ENCODE peak calls at places on chromosomes 13 and 19, in eight cellular contexts. One of them, this sample, is unnamed.

GRCh38 chr19:31146546-31147183 is 202.6 kb downstream of the TSHZ3 start:
- DNase-seq in skeletal muscle cell: no peak
- DNase-seq in adrenal gland: no peak
- DNase-seq in foreskin fibroblast: no peak
- DNase-seq in naive B cell: no peak
- DNase-seq in osteocyte: no peak
- DNase-seq in CD8-positive, alpha-beta T cell: no peak
- DNase-seq in Jurkat, Clone E6-1: no peak
- DNase-seq in this sample: no peak

GRCh38 chr19:778910-779653 is 18.2 kb upstream of the PTBP1 start:
- DNase-seq in osteocyte: peak
- DNase-seq in Jurkat, Clone E6-1: no peak
- DNase-seq in adrenal gland: peak
- DNase-seq in CD8-positive, alpha-beta T cell: no peak
- DNase-seq in skeletal muscle cell: peak
- DNase-seq in naive B cell: no peak
- DNase-seq in foreskin fibroblast: peak
- DNase-seq in this sample: peak

GRCh38 chr13:39603424-39603947 is 493 bp upstream of the LHFPL6 start:
- DNase-seq in Jurkat, Clone E6-1: no peak
- DNase-seq in CD8-positive, alpha-beta T cell: no peak
- DNase-seq in naive B cell: no peak
- DNase-seq in osteocyte: no peak
- DNase-seq in foreskin fibroblast: peak
- DNase-seq in adrenal gland: peak
- DNase-seq in skeletal muscle cell: no peak
- DNase-seq in this sample: no peak

GRCh38 chr13:41428155-41428554 is 29.2 kb upstream of the RGCC start:
- DNase-seq in adrenal gland: no peak
- DNase-seq in naive B cell: peak
- DNase-seq in Jurkat, Clone E6-1: no peak
- DNase-seq in foreskin fibroblast: no peak
- DNase-seq in skeletal muscle cell: no peak
- DNase-seq in CD8-positive, alpha-beta T cell: peak
- DNase-seq in osteocyte: peak
- DNase-seq in this sample: no peak

GRCh38 chr13:25943666-25944065 is 108.2 kb downstream of the SHISA2 start:
- DNase-seq in adrenal gland: no peak
- DNase-seq in skeletal muscle cell: peak
- DNase-seq in Jurkat, Clone E6-1: no peak
- DNase-seq in CD8-positive, alpha-beta T cell: no peak
- DNase-seq in osteocyte: peak
- DNase-seq in foreskin fibroblast: peak
- DNase-seq in naive B cell: no peak
- DNase-seq in this sample: peak

GRCh38 chr13:73293902-73294523 is 235.2 kb downstream of the KLF5 start:
- DNase-seq in skeletal muscle cell: no peak
- DNase-seq in naive B cell: no peak
- DNase-seq in CD8-positive, alpha-beta T cell: no peak
- DNase-seq in Jurkat, Clone E6-1: no peak
- DNase-seq in foreskin fibroblast: no peak
- DNase-seq in adrenal gland: no peak
- DNase-seq in osteocyte: no peak
- DNase-seq in this sample: no peak

GRCh38 chr19:3463039-3463958 is 17.0 kb downstream of the SMIM24 start:
- DNase-seq in CD8-positive, alpha-beta T cell: no peak
- DNase-seq in osteocyte: no peak
- DNase-seq in adrenal gland: no peak
- DNase-seq in Jurkat, Clone E6-1: no peak
- DNase-seq in naive B cell: no peak
- DNase-seq in skeletal muscle cell: no peak
- DNase-seq in foreskin fibroblast: no peak
- DNase-seq in this sample: no peak

GRCh38 chr13:110017379-110017778 is 231.0 kb upstream of the IRS2 start:
- DNase-seq in Jurkat, Clone E6-1: no peak
- DNase-seq in skeletal muscle cell: peak
- DNase-seq in osteocyte: no peak
- DNase-seq in naive B cell: no peak
- DNase-seq in CD8-positive, alpha-beta T cell: no peak
- DNase-seq in foreskin fibroblast: peak
- DNase-seq in adrenal gland: no peak
- DNase-seq in this sample: peak

GRCh38 chr13:93146584-93147292 is 79.9 kb upstream of the GPC6 start:
- DNase-seq in naive B cell: no peak
- DNase-seq in osteocyte: no peak
- DNase-seq in skeletal muscle cell: peak
- DNase-seq in foreskin fibroblast: peak
- DNase-seq in adrenal gland: no peak
- DNase-seq in CD8-positive, alpha-beta T cell: no peak
- DNase-seq in Jurkat, Clone E6-1: no peak
- DNase-seq in this sample: peak

GRCh38 chr13:114020750-114021463 is 47.0 kb upstream of the C13orf46 start:
- DNase-seq in CD8-positive, alpha-beta T cell: no peak
- DNase-seq in naive B cell: no peak
- DNase-seq in adrenal gland: no peak
- DNase-seq in foreskin fibroblast: no peak
- DNase-seq in skeletal muscle cell: no peak
- DNase-seq in Jurkat, Clone E6-1: no peak
- DNase-seq in osteocyte: no peak
- DNase-seq in this sample: no peak

GRCh38 chr19:4976412-4977298 is 7.7 kb downstream of the KDM4B start:
- DNase-seq in naive B cell: peak
- DNase-seq in osteocyte: no peak
- DNase-seq in skeletal muscle cell: peak
- DNase-seq in Jurkat, Clone E6-1: no peak
- DNase-seq in foreskin fibroblast: peak
- DNase-seq in CD8-positive, alpha-beta T cell: no peak
- DNase-seq in adrenal gland: peak
- DNase-seq in this sample: peak

GRCh38 chr13:93218583-93218982 is 8.0 kb upstream of the GPC6 start:
- DNase-seq in foreskin fibroblast: peak
- DNase-seq in osteocyte: no peak
- DNase-seq in adrenal gland: no peak
- DNase-seq in Jurkat, Clone E6-1: no peak
- DNase-seq in naive B cell: no peak
- DNase-seq in skeletal muscle cell: no peak
- DNase-seq in CD8-positive, alpha-beta T cell: no peak
- DNase-seq in this sample: no peak

GRCh38 chr13:41645313-41645712 is 188.0 kb downstream of the RGCC start:
- DNase-seq in skeletal muscle cell: peak
- DNase-seq in osteocyte: no peak
- DNase-seq in adrenal gland: peak
- DNase-seq in CD8-positive, alpha-beta T cell: no peak
- DNase-seq in Jurkat, Clone E6-1: no peak
- DNase-seq in naive B cell: no peak
- DNase-seq in foreskin fibroblast: peak
- DNase-seq in this sample: peak

GRCh38 chr13:109750376-109750775 is 36.0 kb downstream of the IRS2 start:
- DNase-seq in osteocyte: no peak
- DNase-seq in foreskin fibroblast: no peak
- DNase-seq in Jurkat, Clone E6-1: no peak
- DNase-seq in skeletal muscle cell: no peak
- DNase-seq in adrenal gland: no peak
- DNase-seq in CD8-positive, alpha-beta T cell: no peak
- DNase-seq in naive B cell: no peak
- DNase-seq in this sample: no peak

GRCh38 chr19:1618157-1619093 is 13.2 kb upstream of the UQCR11 start:
- DNase-seq in Jurkat, Clone E6-1: no peak
- DNase-seq in naive B cell: no peak
- DNase-seq in CD8-positive, alpha-beta T cell: peak
- DNase-seq in adrenal gland: peak
- DNase-seq in skeletal muscle cell: no peak
- DNase-seq in foreskin fibroblast: peak
- DNase-seq in osteocyte: no peak
- DNase-seq in this sample: no peak

GRCh38 chr19:48043675-48044258 is at the start of gene CABP5:
- DNase-seq in Jurkat, Clone E6-1: no peak
- DNase-seq in osteocyte: no peak
- DNase-seq in CD8-positive, alpha-beta T cell: no peak
- DNase-seq in foreskin fibroblast: no peak
- DNase-seq in skeletal muscle cell: no peak
- DNase-seq in adrenal gland: no peak
- DNase-seq in naive B cell: no peak
- DNase-seq in this sample: no peak

GRCh38 chr19:33192010-33192409 is 2.1 kb upstream of the LRP3 start:
- DNase-seq in naive B cell: no peak
- DNase-seq in Jurkat, Clone E6-1: no peak
- DNase-seq in foreskin fibroblast: no peak
- DNase-seq in osteocyte: no peak
- DNase-seq in adrenal gland: no peak
- DNase-seq in CD8-positive, alpha-beta T cell: no peak
- DNase-seq in skeletal muscle cell: no peak
- DNase-seq in this sample: no peak

GRCh38 chr19:33797821-33798633 is 1.4 kb downstream of the KCTD15 start:
- DNase-seq in Jurkat, Clone E6-1: no peak
- DNase-seq in osteocyte: no peak
- DNase-seq in naive B cell: no peak
- DNase-seq in CD8-positive, alpha-beta T cell: no peak
- DNase-seq in adrenal gland: peak
- DNase-seq in skeletal muscle cell: no peak
- DNase-seq in foreskin fibroblast: peak
- DNase-seq in this sample: no peak

GRCh38 chr13:99380921-99381645 is 73.9 kb upstream of the GPR183 start:
- DNase-seq in osteocyte: peak
- DNase-seq in naive B cell: no peak
- DNase-seq in skeletal muscle cell: no peak
- DNase-seq in CD8-positive, alpha-beta T cell: peak
- DNase-seq in Jurkat, Clone E6-1: no peak
- DNase-seq in foreskin fibroblast: no peak
- DNase-seq in adrenal gland: no peak
- DNase-seq in this sample: no peak

GRCh38 chr19:47545061-47545948 is 27.6 kb downstream of the ZNF541 start:
- DNase-seq in osteocyte: no peak
- DNase-seq in adrenal gland: no peak
- DNase-seq in naive B cell: no peak
- DNase-seq in foreskin fibroblast: peak
- DNase-seq in CD8-positive, alpha-beta T cell: peak
- DNase-seq in skeletal muscle cell: no peak
- DNase-seq in Jurkat, Clone E6-1: no peak
- DNase-seq in this sample: no peak